ENCODE peak calls at places on chromosomes 7 and 10, in six cellular contexts. X is H9, V is mesenchymal stem cell, D is H1, F is neuronal stem cell, C is trophoblast cell. T is an unnamed sample.

GRCh38 chr7:136652635-136653370 is 215.6 kb upstream of the CHRM2 start:
- DNase-seq in X (no peak), V (peak), D (no peak), F (no peak), C (peak), T (peak)

GRCh38 chr10:7507887-7508726 is 97.3 kb upstream of the SFMBT2 start:
- DNase-seq in X (no peak), V (no peak), D (no peak), F (no peak), C (no peak), T (no peak)

GRCh38 chr7:47970750-47971149 is 8.7 kb downstream of the HUS1 start:
- DNase-seq in X (no peak), V (no peak), D (no peak), F (no peak), C (no peak), T (peak)

GRCh38 chr7:7732566-7733290 is 14.3 kb upstream of the RPA3 start:
- DNase-seq in X (no peak), V (peak), D (no peak), F (peak), C (no peak), T (peak)

GRCh38 chr10:30186371-30186875 is 127.0 kb upstream of the JCAD start:
- DNase-seq in X (no peak), V (peak), D (no peak), F (no peak), C (no peak), T (no peak)

GRCh38 chr10:57218382-57218781 is 857.3 kb upstream of the ZWINT start:
- DNase-seq in X (no peak), V (no peak), D (no peak), F (no peak), C (peak), T (no peak)

GRCh38 chr7:129779602-129780256 is 168.2 kb downstream of the NRF1 start:
- DNase-seq in X (no peak), V (no peak), D (no peak), F (peak), C (peak), T (no peak)

GRCh38 chr10:69065406-69066361 is 22.2 kb upstream of the SRGN start:
- DNase-seq in X (no peak), V (peak), D (no peak), F (no peak), C (peak), T (peak)

GRCh38 chr7:145862212-145862611 is 254.4 kb upstream of the CNTNAP2 start:
- DNase-seq in X (no peak), V (no peak), D (no peak), F (no peak), C (no peak), T (no peak)

GRCh38 chr7:8434290-8435002 is 1.0 kb downstream of the NXPH1 start:
- DNase-seq in X (peak), V (no peak), D (no peak), F (no peak), C (no peak), T (no peak)

GRCh38 chr7:127393370-127394058 is 1.0 kb upstream of the ZNF800 start:
- DNase-seq in X (peak), V (peak), D (no peak), F (peak), C (no peak), T (no peak)

GRCh38 chr7:40621592-40621998 is 486.8 kb downstream of the SUGCT start:
- DNase-seq in X (no peak), V (no peak), D (no peak), F (no peak), C (no peak), T (no peak)

GRCh38 chr7:80686576-80686975 is 48.1 kb downstream of the CD36 start:
- DNase-seq in X (no peak), V (no peak), D (no peak), F (no peak), C (no peak), T (peak)

GRCh38 chr7:128902761-128903585 is 7.5 kb downstream of the KCP start:
- DNase-seq in X (peak), V (peak), D (no peak), F (no peak), C (no peak), T (peak)

GRCh38 chr7:16171928-16172327 is 249.4 kb downstream of the CRPPA start:
- DNase-seq in X (no peak), V (no peak), D (no peak), F (no peak), C (peak), T (peak)

GRCh38 chr10:98262571-98262970 is 5.4 kb downstream of the LOXL4 start:
- DNase-seq in X (peak), V (no peak), D (peak), F (no peak), C (peak), T (peak)

GRCh38 chr10:123651421-123652047 is 14.6 kb upstream of the GPR26 start:
- DNase-seq in X (peak), V (no peak), D (no peak), F (no peak), C (no peak), T (no peak)

GRCh38 chr7:70193514-70193913 is 595.2 kb downstream of the AUTS2 start:
- DNase-seq in X (no peak), V (peak), D (no peak), F (no peak), C (no peak), T (peak)

GRCh38 chr7:55571534-55572377 is 546 bp downstream of the VOPP1 start:
- DNase-seq in X (peak), V (peak), D (no peak), F (peak), C (peak), T (peak)

GRCh38 chr7:25662881-25663588 is 434.7 kb upstream of the NPVF start:
- DNase-seq in X (no peak), V (no peak), D (no peak), F (no peak), C (no peak), T (no peak)

GRCh38 chr7:11228515-11228914 is 254.8 kb downstream of the PHF14 start:
- DNase-seq in X (no peak), V (peak), D (no peak), F (no peak), C (no peak), T (no peak)

GRCh38 chr10:52474265-52474664 is 160.2 kb downstream of the DKK1 start:
- DNase-seq in X (no peak), V (no peak), D (no peak), F (no peak), C (no peak), T (no peak)

GRCh38 chr7:43697690-43698089 is 31.6 kb downstream of the COA1 start:
- DNase-seq in X (no peak), V (no peak), D (no peak), F (no peak), C (no peak), T (peak)

GRCh38 chr7:10672186-10672585 is 301.5 kb upstream of the PHF14 start:
- DNase-seq in X (no peak), V (no peak), D (no peak), F (no peak), C (no peak), T (no peak)

GRCh38 chr10:86182150-86182549 is 184.4 kb downstream of the GRID1 start:
- DNase-seq in X (no peak), V (no peak), D (no peak), F (no peak), C (no peak), T (no peak)

GRCh38 chr10:102395677-102396197 is at the start of gene NFKB2:
- DNase-seq in X (no peak), V (no peak), D (no peak), F (no peak), C (no peak), T (no peak)

GRCh38 chr7:108329514-108329913 is 126.7 kb downstream of the NRCAM start:
- DNase-seq in X (no peak), V (no peak), D (no peak), F (peak), C (no peak), T (no peak)

GRCh38 chr10:18282094-18282493 is 141.9 kb downstream of the CACNB2 start:
- DNase-seq in X (no peak), V (no peak), D (no peak), F (no peak), C (no peak), T (no peak)

GRCh38 chr7:106104861-106105260 is 7.3 kb downstream of the SYPL1 start:
- DNase-seq in X (no peak), V (no peak), D (no peak), F (no peak), C (no peak), T (no peak)

GRCh38 chr10:96992721-96993120 is 160.6 kb downstream of the LCOR start:
- DNase-seq in X (no peak), V (no peak), D (no peak), F (no peak), C (no peak), T (no peak)

GRCh38 chr7:27170936-27171635 is 3.0 kb downstream of the HOXA10 start:
- DNase-seq in X (peak), V (peak), D (no peak), F (no peak), C (no peak), T (no peak)

GRCh38 chr7:120857558-120858298 is at the start of gene TSPAN12:
- DNase-seq in X (peak), V (peak), D (no peak), F (peak), C (peak), T (peak)
- H3K14ac ChIP-seq in X (peak), V (peak), D (no peak), F (no peak), C (peak), T (peak)

GRCh38 chr10:45160266-45160665 is 155.1 kb downstream of the OR13A1 start:
- DNase-seq in X (no peak), V (peak), D (no peak), F (no peak), C (no peak), T (peak)
- H3K14ac ChIP-seq in X (no peak), V (no peak), D (no peak), F (no peak), C (no peak), T (no peak)

GRCh38 chr10:61316866-61317265 is 136.3 kb downstream of the TMEM26 start:
- DNase-seq in X (no peak), V (no peak), D (no peak), F (no peak), C (no peak), T (no peak)
- H3K14ac ChIP-seq in X (no peak), V (no peak), D (no peak), F (no peak), C (no peak), T (no peak)

GRCh38 chr7:32206987-32207386 is 136.8 kb upstream of the PDE1C start:
- DNase-seq in X (peak), V (peak), D (no peak), F (peak), C (no peak), T (peak)
- H3K14ac ChIP-seq in X (no peak), V (no peak), D (no peak), F (no peak), C (no peak), T (no peak)

GRCh38 chr7:159065151-159065550 is 79.5 kb downstream of the VIPR2 start:
- DNase-seq in X (no peak), V (no peak), D (no peak), F (no peak), C (no peak), T (no peak)
- H3K14ac ChIP-seq in X (no peak), V (no peak), D (no peak), F (no peak), C (no peak), T (no peak)

GRCh38 chr7:50491943-50492342 is 41.8 kb upstream of the FIGNL1 start:
- DNase-seq in X (no peak), V (no peak), D (no peak), F (no peak), C (no peak), T (no peak)

GRCh38 chr7:50491209-50491608 is 41.1 kb upstream of the FIGNL1 start:
- DNase-seq in X (no peak), V (no peak), D (no peak), F (no peak), C (no peak), T (no peak)

GRCh38 chr7:50496541-50496940 is 46.4 kb upstream of the FIGNL1 start:
- DNase-seq in X (no peak), V (no peak), D (no peak), F (no peak), C (no peak), T (no peak)

GRCh38 chr7:50495746-50496145 is 45.6 kb upstream of the FIGNL1 start:
- DNase-seq in X (no peak), V (no peak), D (no peak), F (no peak), C (no peak), T (no peak)

DNA sequence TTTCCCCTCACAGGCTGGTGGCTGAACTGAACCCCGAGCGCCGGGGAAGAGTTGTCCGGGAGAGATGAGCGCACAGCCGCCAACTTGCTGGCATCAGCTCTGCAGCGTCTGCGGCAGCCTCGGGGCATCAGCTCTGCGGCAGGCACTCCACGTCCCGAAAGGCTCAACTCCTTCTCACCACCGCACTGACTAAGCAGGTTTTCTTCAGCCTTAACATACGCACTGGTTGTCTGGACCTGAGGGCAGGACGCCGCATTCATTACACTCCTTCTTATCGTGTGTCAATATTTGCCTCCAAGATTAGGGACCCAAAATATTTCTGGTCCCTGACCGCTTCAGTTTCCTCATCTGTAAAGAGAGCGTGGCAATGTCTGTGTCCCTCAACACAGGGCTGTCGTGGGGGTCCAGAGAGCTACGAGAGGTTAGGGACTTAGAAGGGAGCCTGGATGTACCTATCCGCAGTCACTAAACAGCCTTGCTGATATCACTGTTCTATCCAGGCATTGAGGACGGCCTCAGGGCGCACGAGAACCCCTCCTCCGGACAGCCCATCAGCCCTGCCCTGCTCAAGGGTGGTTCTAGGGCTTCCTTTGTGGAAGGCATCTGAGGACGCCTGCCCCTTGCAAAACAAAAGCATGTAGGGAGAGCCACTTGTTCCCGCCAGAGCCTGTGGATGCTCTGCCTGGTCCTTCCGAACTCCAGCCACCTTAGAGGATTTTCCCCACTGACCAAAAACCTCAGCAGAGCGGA is 42.8 kb upstream of the FIGNL1 start:
- DNase-seq in X (no peak), V (no peak), D (no peak), F (no peak), C (peak), T (no peak)
- H3K14ac ChIP-seq in X (no peak), V (no peak), D (no peak), F (no peak), C (no peak), T (no peak)

GRCh38 chr10:34985823-34986222 is 104.3 kb downstream of the CUL2 start:
- DNase-seq in X (peak), V (peak), D (no peak), F (no peak), C (peak), T (no peak)

GRCh38 chr10:34978080-34978479 is 112.1 kb downstream of the CUL2 start:
- DNase-seq in X (no peak), V (no peak), D (no peak), F (no peak), C (peak), T (no peak)

GRCh38 chr10:34985146-34985545 is 105.0 kb downstream of the CUL2 start:
- DNase-seq in X (no peak), V (no peak), D (no peak), F (no peak), C (no peak), T (no peak)

GRCh38 chr10:34979938-34980337 is 110.2 kb downstream of the CUL2 start:
- DNase-seq in X (no peak), V (no peak), D (no peak), F (no peak), C (no peak), T (no peak)

DNA sequence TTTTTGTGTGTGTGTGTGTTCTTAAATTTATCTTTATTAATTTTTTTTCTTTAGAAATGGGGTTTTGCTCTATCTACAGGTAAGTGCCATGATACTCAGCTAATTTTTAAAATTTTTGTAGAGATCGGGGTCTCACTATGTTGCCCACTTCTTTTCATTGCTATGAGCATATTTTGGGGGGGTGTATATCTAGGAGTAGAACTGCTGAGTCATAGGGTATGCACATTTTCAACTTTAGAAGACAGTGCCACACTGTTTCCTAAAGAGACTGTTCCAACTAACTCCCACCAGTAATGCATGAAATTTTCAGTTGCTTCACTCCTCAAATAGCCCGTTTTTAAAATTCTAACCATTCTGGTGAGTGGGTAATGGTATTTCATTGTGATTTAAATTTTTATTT is 108.3 kb downstream of the CUL2 start:
- DNase-seq in X (no peak), V (no peak), D (no peak), F (no peak), C (no peak), T (no peak)
- H3K14ac ChIP-seq in X (no peak), V (no peak), D (no peak), F (no peak), C (no peak), T (no peak)

GRCh38 chr10:116947838-116948529 is 57.0 kb downstream of the SHTN1 start:
- DNase-seq in X (peak), V (peak), D (no peak), F (peak), C (peak), T (peak)
- H3K14ac ChIP-seq in X (no peak), V (no peak), D (no peak), F (no peak), C (no peak), T (no peak)

GRCh38 chr10:67259319-67259929 is 333.6 kb downstream of the LRRTM3 start:
- DNase-seq in X (no peak), V (no peak), D (no peak), F (no peak), C (no peak), T (no peak)

GRCh38 chr10:67261300-67261797 is 335.5 kb downstream of the LRRTM3 start:
- DNase-seq in X (no peak), V (no peak), D (no peak), F (no peak), C (no peak), T (no peak)

GRCh38 chr10:67257427-67258144 is 331.8 kb downstream of the LRRTM3 start:
- DNase-seq in X (no peak), V (no peak), D (no peak), F (no peak), C (no peak), T (no peak)

GRCh38 chr10:67262675-67263074 is 336.8 kb downstream of the LRRTM3 start:
- DNase-seq in X (no peak), V (no peak), D (no peak), F (no peak), C (no peak), T (no peak)

DNA sequence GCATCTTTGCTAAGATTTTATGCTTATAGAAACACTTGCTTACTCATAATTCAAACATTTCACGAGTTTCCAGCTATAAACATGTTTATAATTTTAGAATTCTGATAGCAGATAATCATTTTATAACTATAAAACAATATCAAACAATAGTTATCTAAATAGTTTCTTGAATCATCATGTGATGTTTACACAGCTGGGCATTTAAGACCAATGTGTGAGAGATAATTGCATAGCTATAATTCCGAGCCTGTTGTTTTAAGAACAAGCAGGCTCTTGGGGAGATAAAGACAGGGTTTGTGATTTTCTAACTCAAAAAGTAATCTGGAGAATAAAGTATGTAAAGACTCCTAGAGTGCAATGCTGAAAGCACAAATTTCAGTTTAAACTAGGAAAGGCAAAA is 331.1 kb downstream of the LRRTM3 start:
- DNase-seq in X (no peak), V (no peak), D (no peak), F (no peak), C (no peak), T (no peak)
- H3K14ac ChIP-seq in X (no peak), V (no peak), D (no peak), F (no peak), C (no peak), T (no peak)